ENCODE peak calls at places on chromosomes 5 and 9, in six cellular contexts. One of them, this sample, is unnamed.
A peak's percentile ranks its signal among the peaks of the same experiment; 100 is the strongest.

GRCh38 chr5:179217956-179218355 is 127.3 kb downstream of the ADAMTS2 start:
- DNase-seq in aorta: no peak
- DNase-seq in tibial artery: no peak
- DNase-seq in Karpas-422: no peak
- DNase-seq in WERI-Rb-1: no peak
- DNase-seq in IMR-90: no peak
- DNase-seq in this sample: no peak

GRCh38 chr5:44048268-44048984 is 340.8 kb downstream of the FGF10 start:
- DNase-seq in tibial artery: no peak
- DNase-seq in WERI-Rb-1: no peak
- DNase-seq in IMR-90: no peak
- DNase-seq in aorta: no peak
- DNase-seq in Karpas-422: no peak
- DNase-seq in this sample: no peak

GRCh38 chr9:134484479-134484878 is 157.1 kb upstream of the COL5A1 start:
- DNase-seq in tibial artery: peak; percentile 10
- DNase-seq in WERI-Rb-1: no peak
- DNase-seq in aorta: peak; percentile 12
- DNase-seq in Karpas-422: no peak
- DNase-seq in IMR-90: no peak
- DNase-seq in this sample: peak; percentile 32

GRCh38 chr5:137370511-137371071 is 128.5 kb downstream of the SPOCK1 start:
- DNase-seq in Karpas-422: no peak
- DNase-seq in tibial artery: no peak
- DNase-seq in aorta: no peak
- DNase-seq in WERI-Rb-1: no peak
- DNase-seq in IMR-90: no peak
- DNase-seq in this sample: no peak

GRCh38 chr9:74666625-74667316 is 169.6 kb downstream of the RORB start:
- DNase-seq in tibial artery: no peak
- DNase-seq in IMR-90: peak; percentile 40
- DNase-seq in Karpas-422: no peak
- DNase-seq in WERI-Rb-1: no peak
- DNase-seq in aorta: no peak
- DNase-seq in this sample: no peak

GRCh38 chr9:120650352-120650751 is 63.9 kb downstream of the MEGF9 start:
- DNase-seq in Karpas-422: no peak
- DNase-seq in tibial artery: no peak
- DNase-seq in aorta: no peak
- DNase-seq in IMR-90: no peak
- DNase-seq in WERI-Rb-1: no peak
- DNase-seq in this sample: peak; percentile 66

GRCh38 chr5:81826128-81826527 is 75.2 kb upstream of the SSBP2 start:
- DNase-seq in WERI-Rb-1: no peak
- DNase-seq in aorta: no peak
- DNase-seq in IMR-90: peak; percentile 23
- DNase-seq in tibial artery: no peak
- DNase-seq in Karpas-422: no peak
- DNase-seq in this sample: no peak

GRCh38 chr9:126514037-126514821 is 99.5 kb upstream of the LMX1B start:
- DNase-seq in IMR-90: peak; percentile 15
- DNase-seq in aorta: peak; percentile 75
- DNase-seq in tibial artery: peak; percentile 56
- DNase-seq in WERI-Rb-1: peak; percentile 68
- DNase-seq in Karpas-422: peak; percentile 85
- DNase-seq in this sample: peak; percentile 70

GRCh38 chr5:176337913-176338312 is 23.7 kb downstream of the KIAA1191 start:
- DNase-seq in WERI-Rb-1: no peak
- DNase-seq in IMR-90: no peak
- DNase-seq in Karpas-422: no peak
- DNase-seq in aorta: no peak
- DNase-seq in tibial artery: no peak
- DNase-seq in this sample: peak; percentile 63

GRCh38 chr9:13586726-13587392 is 307.4 kb upstream of the MPDZ start:
- DNase-seq in aorta: no peak
- DNase-seq in Karpas-422: no peak
- DNase-seq in WERI-Rb-1: no peak
- DNase-seq in tibial artery: no peak
- DNase-seq in IMR-90: no peak
- DNase-seq in this sample: no peak

GRCh38 chr9:76609285-76610008 is 150.5 kb downstream of the GCNT1 start:
- DNase-seq in WERI-Rb-1: no peak
- DNase-seq in IMR-90: no peak
- DNase-seq in Karpas-422: no peak
- DNase-seq in aorta: no peak
- DNase-seq in tibial artery: no peak
- DNase-seq in this sample: no peak

DNA sequence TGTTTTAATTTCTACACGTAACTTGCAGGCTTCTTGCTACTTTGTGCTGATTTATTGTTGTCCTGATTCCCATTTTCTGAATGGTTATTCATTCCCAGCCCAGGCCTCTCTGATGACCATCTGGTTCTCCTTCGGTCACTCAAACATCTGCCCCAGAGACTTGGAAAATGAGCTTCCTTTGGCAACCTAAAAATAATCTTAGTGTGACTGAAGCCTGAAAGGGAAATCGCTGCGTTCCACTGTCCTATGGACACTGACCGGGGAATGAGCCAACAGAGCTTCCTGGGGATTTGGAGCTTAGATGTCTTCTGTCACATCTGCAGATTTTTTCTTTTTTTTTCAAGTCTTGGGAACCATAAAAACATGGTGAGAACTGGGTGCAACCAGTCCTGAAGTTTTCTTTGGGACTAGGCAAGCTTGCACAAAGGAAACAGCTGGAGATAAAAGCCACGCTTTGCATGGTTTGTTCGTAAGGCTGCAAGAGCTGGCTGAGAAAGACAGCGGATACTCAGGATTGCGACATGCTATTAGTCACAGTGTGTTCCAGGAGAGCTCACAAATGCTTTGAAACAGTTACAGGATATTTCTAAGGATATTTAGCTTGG is 146.3 kb downstream of the GOLPH3 start:
- DNase-seq in WERI-Rb-1: no peak
- DNase-seq in tibial artery: peak; percentile 86
- DNase-seq in Karpas-422: no peak
- DNase-seq in IMR-90: peak; percentile 97
- DNase-seq in aorta: peak; percentile 71
- DNase-seq in this sample: no peak
- H3K27ac ChIP-seq in WERI-Rb-1: no peak overlapping the region
- H3K27ac ChIP-seq in tibial artery: peak overlapping the region; percentile 46
- H3K27ac ChIP-seq in Karpas-422: no peak overlapping the region
- H3K27ac ChIP-seq in IMR-90: peak overlapping the region; percentile 45
- H3K27ac ChIP-seq in aorta: no peak overlapping the region
- H3K27ac ChIP-seq in this sample: no peak overlapping the region

GRCh38 chr5:151123897-151124751 is 33.5 kb downstream of the ANXA6 start:
- DNase-seq in aorta: peak; percentile 74
- DNase-seq in IMR-90: peak; percentile 39
- DNase-seq in tibial artery: no peak
- DNase-seq in WERI-Rb-1: no peak
- DNase-seq in Karpas-422: peak; percentile 96
- DNase-seq in this sample: peak; percentile 81
- H3K27ac ChIP-seq in aorta: no peak overlapping the region
- H3K27ac ChIP-seq in IMR-90: no peak overlapping the region
- H3K27ac ChIP-seq in tibial artery: peak overlapping the region; percentile 48
- H3K27ac ChIP-seq in WERI-Rb-1: no peak overlapping the region
- H3K27ac ChIP-seq in Karpas-422: peak overlapping the region; percentile 94
- H3K27ac ChIP-seq in this sample: no peak overlapping the region

GRCh38 chr9:106920701-106921283 is 57.8 kb downstream of the ZNF462 start:
- DNase-seq in Karpas-422: no peak
- DNase-seq in tibial artery: no peak
- DNase-seq in WERI-Rb-1: no peak
- DNase-seq in aorta: no peak
- DNase-seq in IMR-90: peak; percentile 21
- DNase-seq in this sample: no peak

GRCh38 chr9:106921341-106921899 is 58.5 kb downstream of the ZNF462 start:
- DNase-seq in Karpas-422: peak; percentile 48
- DNase-seq in aorta: no peak
- DNase-seq in IMR-90: peak; percentile 84
- DNase-seq in tibial artery: no peak
- DNase-seq in WERI-Rb-1: peak; percentile 61
- DNase-seq in this sample: no peak

GRCh38 chr9:106921989-106922388 is 59.0 kb downstream of the ZNF462 start:
- DNase-seq in IMR-90: peak; percentile 73
- DNase-seq in tibial artery: no peak
- DNase-seq in aorta: no peak
- DNase-seq in WERI-Rb-1: no peak
- DNase-seq in Karpas-422: no peak
- DNase-seq in this sample: no peak

GRCh38 chr9:106918825-106919509 is 56.0 kb downstream of the ZNF462 start:
- DNase-seq in Karpas-422: no peak
- DNase-seq in IMR-90: no peak
- DNase-seq in aorta: no peak
- DNase-seq in WERI-Rb-1: no peak
- DNase-seq in tibial artery: no peak
- DNase-seq in this sample: no peak

GRCh38 chr9:106920091-106920490 is 57.1 kb downstream of the ZNF462 start:
- DNase-seq in WERI-Rb-1: no peak
- DNase-seq in Karpas-422: no peak
- DNase-seq in IMR-90: no peak
- DNase-seq in tibial artery: no peak
- DNase-seq in aorta: no peak
- DNase-seq in this sample: no peak
- H3K27ac ChIP-seq in WERI-Rb-1: no peak overlapping the region
- H3K27ac ChIP-seq in Karpas-422: no peak overlapping the region
- H3K27ac ChIP-seq in IMR-90: peak overlapping the region; percentile 29
- H3K27ac ChIP-seq in tibial artery: no peak overlapping the region
- H3K27ac ChIP-seq in aorta: no peak overlapping the region
- H3K27ac ChIP-seq in this sample: no peak overlapping the region

GRCh38 chr5:76649140-76649539 is 25.9 kb upstream of the F2RL2 start:
- DNase-seq in tibial artery: no peak
- DNase-seq in WERI-Rb-1: no peak
- DNase-seq in aorta: no peak
- DNase-seq in IMR-90: no peak
- DNase-seq in Karpas-422: no peak
- DNase-seq in this sample: no peak
- H3K27ac ChIP-seq in tibial artery: no peak overlapping the region
- H3K27ac ChIP-seq in WERI-Rb-1: no peak overlapping the region
- H3K27ac ChIP-seq in aorta: no peak overlapping the region
- H3K27ac ChIP-seq in IMR-90: no peak overlapping the region
- H3K27ac ChIP-seq in Karpas-422: no peak overlapping the region
- H3K27ac ChIP-seq in this sample: no peak overlapping the region

GRCh38 chr5:107826311-107827000 is 155.7 kb upstream of the EFNA5 start:
- DNase-seq in Karpas-422: no peak
- DNase-seq in IMR-90: no peak
- DNase-seq in tibial artery: no peak
- DNase-seq in WERI-Rb-1: no peak
- DNase-seq in aorta: no peak
- DNase-seq in this sample: no peak
- H3K27ac ChIP-seq in Karpas-422: no peak overlapping the region
- H3K27ac ChIP-seq in IMR-90: no peak overlapping the region
- H3K27ac ChIP-seq in tibial artery: no peak overlapping the region
- H3K27ac ChIP-seq in WERI-Rb-1: no peak overlapping the region
- H3K27ac ChIP-seq in aorta: no peak overlapping the region
- H3K27ac ChIP-seq in this sample: no peak overlapping the region

DNA sequence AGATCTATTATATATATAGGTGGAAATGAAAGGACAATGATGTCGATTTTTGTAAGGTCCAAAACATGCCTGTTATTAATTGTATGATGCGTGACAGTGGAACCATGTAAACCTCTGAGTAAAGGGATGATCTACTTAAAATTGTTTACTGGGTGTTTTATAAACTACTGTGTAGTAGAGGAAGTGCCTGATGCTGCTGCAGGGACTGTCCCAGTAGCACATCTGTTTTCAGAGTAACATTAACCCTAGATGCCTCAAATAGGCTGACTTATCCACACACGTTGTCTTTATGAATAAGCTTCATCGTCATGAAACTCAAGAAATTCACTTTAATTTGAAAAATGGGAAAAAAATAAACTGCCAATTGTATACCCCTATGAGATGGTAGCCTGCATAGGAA is 1.7 kb downstream of the CAMK4 start:
- DNase-seq in IMR-90: no peak
- DNase-seq in aorta: no peak
- DNase-seq in Karpas-422: no peak
- DNase-seq in tibial artery: no peak
- DNase-seq in WERI-Rb-1: no peak
- DNase-seq in this sample: no peak
- H3K27ac ChIP-seq in IMR-90: no peak overlapping the region
- H3K27ac ChIP-seq in aorta: no peak overlapping the region
- H3K27ac ChIP-seq in Karpas-422: no peak overlapping the region
- H3K27ac ChIP-seq in tibial artery: no peak overlapping the region
- H3K27ac ChIP-seq in WERI-Rb-1: no peak overlapping the region
- H3K27ac ChIP-seq in this sample: no peak overlapping the region

DNA sequence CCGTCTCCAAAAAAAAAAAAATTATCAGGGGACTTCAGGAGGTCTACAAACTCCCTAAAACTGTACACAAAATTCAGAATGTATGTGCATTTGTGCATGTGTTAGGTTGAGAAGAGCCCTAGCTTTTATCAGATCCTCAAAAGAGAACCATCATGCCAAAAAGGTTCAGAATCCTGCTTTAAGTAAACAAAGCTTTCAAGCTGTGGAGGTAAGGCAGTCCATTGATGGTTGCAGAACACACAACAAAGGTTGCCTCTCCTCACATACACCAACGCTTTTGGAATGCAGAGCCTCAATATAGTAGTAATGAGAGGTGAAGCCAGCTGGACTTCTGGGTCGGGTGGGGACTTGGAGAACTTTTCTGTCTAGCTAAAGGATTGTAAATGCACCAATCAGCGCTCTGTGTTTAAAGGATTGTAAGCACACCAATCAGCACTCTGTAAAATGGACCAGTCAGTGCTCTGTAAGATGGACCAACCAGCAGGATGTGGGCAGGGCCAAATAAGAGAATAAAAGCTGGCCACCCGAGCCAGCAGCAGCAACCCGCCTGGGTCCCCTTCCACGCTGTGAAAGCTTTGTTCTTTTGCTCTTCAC is 57.9 kb upstream of the RNF38 start:
- DNase-seq in Karpas-422: no peak
- DNase-seq in aorta: no peak
- DNase-seq in WERI-Rb-1: no peak
- DNase-seq in tibial artery: no peak
- DNase-seq in IMR-90: no peak
- DNase-seq in this sample: no peak
- H3K27ac ChIP-seq in Karpas-422: no peak overlapping the region
- H3K27ac ChIP-seq in aorta: no peak overlapping the region
- H3K27ac ChIP-seq in WERI-Rb-1: no peak overlapping the region
- H3K27ac ChIP-seq in tibial artery: no peak overlapping the region
- H3K27ac ChIP-seq in IMR-90: no peak overlapping the region
- H3K27ac ChIP-seq in this sample: no peak overlapping the region

GRCh38 chr9:2039294-2040180 is 24.4 kb downstream of the SMARCA2 start:
- DNase-seq in WERI-Rb-1: no peak
- DNase-seq in tibial artery: no peak
- DNase-seq in Karpas-422: no peak
- DNase-seq in aorta: peak; percentile 33
- DNase-seq in IMR-90: no peak
- DNase-seq in this sample: no peak
- H3K27ac ChIP-seq in WERI-Rb-1: no peak overlapping the region
- H3K27ac ChIP-seq in tibial artery: no peak overlapping the region
- H3K27ac ChIP-seq in Karpas-422: no peak overlapping the region
- H3K27ac ChIP-seq in aorta: no peak overlapping the region
- H3K27ac ChIP-seq in IMR-90: no peak overlapping the region
- H3K27ac ChIP-seq in this sample: no peak overlapping the region

GRCh38 chr5:95961617-95962474 is at the start of gene ELL2:
- DNase-seq in tibial artery: peak; percentile 99
- DNase-seq in WERI-Rb-1: peak; percentile 90
- DNase-seq in aorta: peak; percentile 99
- DNase-seq in Karpas-422: peak; percentile 97
- DNase-seq in IMR-90: peak; percentile 98
- DNase-seq in this sample: peak; percentile 100
- H3K27ac ChIP-seq in tibial artery: peak within 1 kb of the TSS; percentile 99
- H3K27ac ChIP-seq in WERI-Rb-1: peak within 1 kb of the TSS; percentile 25
- H3K27ac ChIP-seq in aorta: peak within 1 kb of the TSS; percentile 96
- H3K27ac ChIP-seq in Karpas-422: no peak within 1 kb of the TSS
- H3K27ac ChIP-seq in IMR-90: peak within 1 kb of the TSS; percentile 99
- H3K27ac ChIP-seq in this sample: peak within 1 kb of the TSS; percentile 100

GRCh38 chr9:92648447-92649406 is 21.2 kb downstream of the IPPK start:
- DNase-seq in IMR-90: no peak
- DNase-seq in WERI-Rb-1: no peak
- DNase-seq in Karpas-422: no peak
- DNase-seq in tibial artery: no peak
- DNase-seq in aorta: no peak
- DNase-seq in this sample: peak; percentile 38
- H3K27ac ChIP-seq in IMR-90: no peak overlapping the region
- H3K27ac ChIP-seq in WERI-Rb-1: no peak overlapping the region
- H3K27ac ChIP-seq in Karpas-422: no peak overlapping the region
- H3K27ac ChIP-seq in tibial artery: no peak overlapping the region
- H3K27ac ChIP-seq in aorta: no peak overlapping the region
- H3K27ac ChIP-seq in this sample: no peak overlapping the region